ENCODE peak calls at places on chromosomes 3 and 15, in ten cellular contexts. C, J, T, G, R, I, D, M, H and E are unnamed samples.

GRCh38 chr3:69236808-69237707 is 114.7 kb upstream of the LMOD3 start:
- DNase-seq in C (no peak), I (no peak), T (no peak), H (no peak), G (no peak), J (no peak), R (no peak), D (no peak), M (peak; percentile 27), E (no peak)

GRCh38 chr3:49653016-49653415 is 21.1 kb upstream of the APEH start:
- DNase-seq in R (no peak), G (no peak), M (no peak), T (no peak), H (no peak), C (no peak), I (no peak), J (no peak), D (no peak), E (no peak)

GRCh38 chr15:80567721-80568157 is 127.4 kb upstream of the ABHD17C start:
- DNase-seq in C (peak; percentile 7), M (peak; percentile 88), D (peak; percentile 25), I (peak; percentile 13), G (peak; percentile 52), H (no peak), T (peak; percentile 17), J (no peak), R (peak; percentile 75), E (no peak)

GRCh38 chr3:122777563-122777962 is 16.1 kb downstream of the HSPBAP1 start:
- DNase-seq in C (no peak), D (no peak), R (no peak), M (no peak), H (no peak), J (no peak), I (no peak), T (no peak), G (no peak), E (no peak)

GRCh38 chr15:73560501-73561117 is 72.6 kb downstream of the NPTN start:
- DNase-seq in T (peak; percentile 12), D (no peak), M (peak; percentile 77), C (no peak), R (peak; percentile 24), G (peak; percentile 62), J (no peak), I (no peak), H (no peak), E (peak; percentile 5)

GRCh38 chr3:38458796-38459498 is 5.3 kb downstream of the ACVR2B start:
- DNase-seq in C (no peak), H (no peak), G (no peak), D (no peak), R (no peak), T (no peak), M (no peak), J (no peak), I (no peak), E (no peak)

GRCh38 chr3:30578479-30578878 is 27.9 kb upstream of the TGFBR2 start:
- DNase-seq in D (no peak), J (no peak), H (no peak), G (no peak), T (no peak), I (no peak), M (no peak), R (no peak), C (no peak), E (no peak)

GRCh38 chr3:24237971-24238767 is 256.5 kb downstream of the THRB start:
- DNase-seq in M (peak; percentile 87), D (peak; percentile 26), C (no peak), J (no peak), G (peak; percentile 57), H (no peak), R (peak; percentile 69), I (peak; percentile 3), T (peak; percentile 43), E (peak; percentile 6)

GRCh38 chr15:80177151-80177550 is 24.4 kb downstream of the FAH start:
- DNase-seq in R (no peak), C (no peak), I (no peak), G (no peak), H (no peak), J (no peak), M (peak; percentile 19), T (no peak), D (no peak), E (no peak)

GRCh38 chr3:71281173-71281738 is 302.3 kb downstream of the FOXP1 start:
- DNase-seq in T (no peak), R (no peak), J (no peak), G (no peak), H (no peak), M (no peak), C (no peak), I (no peak), D (no peak), E (no peak)

GRCh38 chr3:149784064-149784704 is 8.2 kb downstream of the ANKUB1 start:
- DNase-seq in H (no peak), D (no peak), I (no peak), G (no peak), R (no peak), C (no peak), J (no peak), M (no peak), T (no peak), E (no peak)

GRCh38 chr3:16211176-16211904 is 36.9 kb downstream of the GALNT15 start:
- DNase-seq in M (no peak), J (no peak), R (no peak), I (no peak), D (no peak), G (no peak), T (no peak), C (no peak), H (no peak), E (no peak)